ENCODE peak calls at places on chromosomes 4 and X, in four cellular contexts. F is midbrain, W is psoas muscle, O is fibroblast of the conjunctiva. B is an unnamed sample.
A peak's percentile ranks its signal among the peaks of the same experiment; 100 is the strongest.

GRCh38 chr4:81786063-81786763 is 314.5 kb upstream of the RASGEF1B start:
- DNase-seq in F (peak; percentile 5), W (no peak), O (no peak), B (no peak)

GRCh38 chr4:113141901-113142346 is 92.5 kb downstream of the ANK2 start:
- DNase-seq in F (peak; percentile 59), W (no peak), O (no peak), B (no peak)

GRCh38 chrX:97685753-97686152 is 802.0 kb downstream of the RPA4 start:
- DNase-seq in F (no peak), W (no peak), O (no peak), B (peak; percentile 26)

GRCh38 chr4:77190053-77190452 is 33.0 kb downstream of the CCNG2 start:
- DNase-seq in F (no peak), W (no peak), O (no peak), B (no peak)

GRCh38 chr4:148203056-148203898 is 238.9 kb downstream of the NR3C2 start:
- DNase-seq in F (peak; percentile 70), W (no peak), O (no peak), B (no peak)

GRCh38 chr4:182212211-182212761 is 30.9 kb upstream of the TENM3 start:
- DNase-seq in F (no peak), W (no peak), O (peak; percentile 35), B (no peak)

GRCh38 chrX:153608821-153609220 is 9.9 kb upstream of the CCNQ start:
- DNase-seq in F (no peak), W (no peak), O (no peak), B (no peak)

GRCh38 chr4:58166496-58166895 is 1056.3 kb upstream of the IGFBP7 start:
- DNase-seq in F (no peak), W (no peak), O (no peak), B (peak; percentile 7)

GRCh38 chr4:3708103-3708510 is 58.1 kb upstream of the ADRA2C start:
- DNase-seq in F (no peak), W (peak; percentile 45), O (no peak), B (no peak)

GRCh38 chrX:41110801-41111625 is 25.8 kb downstream of the USP9X start:
- DNase-seq in F (no peak), W (no peak), O (no peak), B (no peak)

GRCh38 chrX:150664290-150664689 is 28.9 kb upstream of the MTMR1 start:
- DNase-seq in F (peak; percentile 18), W (no peak), O (no peak), B (peak; percentile 34)

GRCh38 chr4:39758176-39758575 is 60.2 kb downstream of the UBE2K start:
- DNase-seq in F (no peak), W (no peak), O (no peak), B (no peak)

GRCh38 chr4:140718240-140718639 is 37.9 kb downstream of the TBC1D9 start:
- DNase-seq in F (no peak), W (no peak), O (no peak), B (no peak)

GRCh38 chr4:169338246-169338645 is 67.5 kb upstream of the SH3RF1 start:
- DNase-seq in F (no peak), W (no peak), O (no peak), B (no peak)

GRCh38 chrX:154025230-154025629 is 5.5 kb upstream of the IRAK1 start:
- DNase-seq in F (no peak), W (peak; percentile 32), O (no peak), B (no peak)

GRCh38 chr4:36638273-36638811 is 356.9 kb downstream of the DTHD1 start:
- DNase-seq in F (no peak), W (no peak), O (no peak), B (no peak)

GRCh38 chrX:108072746-108073145 is 18.6 kb downstream of the PSMD10 start:
- DNase-seq in F (no peak), W (no peak), O (no peak), B (no peak)

GRCh38 chr4:121541696-121542095 is 155.1 kb downstream of the ANXA5 start:
- DNase-seq in F (no peak), W (no peak), O (no peak), B (no peak)

GRCh38 chrX:9555354-9555753 is 90.5 kb downstream of the TBL1X start:
- DNase-seq in F (no peak), W (no peak), O (no peak), B (no peak)

GRCh38 chrX:116290359-116290758 is 119.8 kb downstream of the AGTR2 start:
- DNase-seq in F (no peak), W (no peak), O (no peak), B (no peak)

GRCh38 chr4:172830295-172830764 is 338.3 kb upstream of the GALNT7 start:
- DNase-seq in F (peak; percentile 37), W (no peak), O (no peak), B (no peak)

GRCh38 chrX:18961686-18962085 is 22.2 kb downstream of the PHKA2 start:
- DNase-seq in F (no peak), W (no peak), O (no peak), B (no peak)

GRCh38 chrX:26032141-26032917 is 105.8 kb upstream of the MAGEB18 start:
- DNase-seq in F (no peak), W (no peak), O (peak; percentile 3), B (no peak)

GRCh38 chr4:83262682-83263081 is 21.9 kb downstream of the COQ2 start:
- DNase-seq in F (no peak), W (no peak), O (no peak), B (no peak)

GRCh38 chrX:12802741-12803140 is 11.5 kb downstream of the PRPS2 start:
- DNase-seq in F (no peak), W (no peak), O (no peak), B (no peak)

GRCh38 chrX:28920554-28920953 is 333.3 kb downstream of the IL1RAPL1 start:
- DNase-seq in F (no peak), W (no peak), O (no peak), B (no peak)

GRCh38 chrX:13078739-13079444 is 34.5 kb upstream of the FAM9C start:
- DNase-seq in F (peak; percentile 1), W (peak; percentile 54), O (peak; percentile 78), B (no peak)

GRCh38 chr4:108840426-108840975 is 77.6 kb upstream of the ETNPPL start:
- DNase-seq in F (no peak), W (no peak), O (no peak), B (no peak)

GRCh38 chr4:6692806-6693205 is 872 bp upstream of the S100P start:
- DNase-seq in F (no peak), W (no peak), O (no peak), B (no peak)

B was measured in NCI-H446 treated with DMSO at 0.1 percent for 48 hours.